ENCODE peak calls at places on chromosomes 4 and X, in six cellular contexts. One of them, this sample, is unnamed.

GRCh38 chr4:190019023-190019858 is 7.8 kb downstream of the FRG2 start:
- DNase-seq in suprapubic skin: no peak
- DNase-seq in AG09309: no peak
- DNase-seq in GM12864: no peak
- DNase-seq in body of pancreas: no peak
- DNase-seq in testis: no peak
- DNase-seq in this sample: peak; percentile 41

GRCh38 chr4:162498168-162498567 is 334.4 kb upstream of the FSTL5 start:
- DNase-seq in suprapubic skin: no peak
- DNase-seq in AG09309: no peak
- DNase-seq in GM12864: no peak
- DNase-seq in body of pancreas: peak; percentile 42
- DNase-seq in testis: no peak
- DNase-seq in this sample: no peak

GRCh38 chr4:5365071-5366008 is 314.1 kb downstream of the STK32B start:
- DNase-seq in suprapubic skin: peak; percentile 77
- DNase-seq in AG09309: peak; percentile 95
- DNase-seq in GM12864: peak; percentile 33
- DNase-seq in body of pancreas: peak; percentile 54
- DNase-seq in testis: no peak
- DNase-seq in this sample: no peak

GRCh38 chr4:24655971-24656370 is 71.6 kb upstream of the DHX15 start:
- DNase-seq in suprapubic skin: no peak
- DNase-seq in AG09309: no peak
- DNase-seq in GM12864: no peak
- DNase-seq in body of pancreas: no peak
- DNase-seq in testis: no peak
- DNase-seq in this sample: no peak

GRCh38 chr4:118417325-118417724 is 64.5 kb upstream of the PRSS12 start:
- DNase-seq in suprapubic skin: no peak
- DNase-seq in AG09309: peak; percentile 40
- DNase-seq in GM12864: no peak
- DNase-seq in body of pancreas: no peak
- DNase-seq in testis: no peak
- DNase-seq in this sample: no peak

GRCh38 chr4:39635023-39635422 is 3.6 kb downstream of the SMIM14 start:
- DNase-seq in suprapubic skin: no peak
- DNase-seq in AG09309: no peak
- DNase-seq in GM12864: no peak
- DNase-seq in body of pancreas: peak; percentile 61
- DNase-seq in testis: no peak
- DNase-seq in this sample: no peak

GRCh38 chr4:143384381-143384994 is 47.8 kb downstream of the GAB1 start:
- DNase-seq in suprapubic skin: no peak
- DNase-seq in AG09309: no peak
- DNase-seq in GM12864: no peak
- DNase-seq in body of pancreas: no peak
- DNase-seq in testis: no peak
- DNase-seq in this sample: no peak

GRCh38 chr4:86218721-86219481 is 141.0 kb downstream of the MAPK10 start:
- DNase-seq in suprapubic skin: no peak
- DNase-seq in AG09309: peak; percentile 7
- DNase-seq in GM12864: no peak
- DNase-seq in body of pancreas: no peak
- DNase-seq in testis: no peak
- DNase-seq in this sample: no peak

GRCh38 chrX:31223817-31224216 is 152.0 kb upstream of the FTHL17 start:
- DNase-seq in suprapubic skin: no peak
- DNase-seq in AG09309: peak; percentile 46
- DNase-seq in GM12864: peak; percentile 22
- DNase-seq in body of pancreas: peak; percentile 51
- DNase-seq in testis: no peak
- DNase-seq in this sample: no peak

GRCh38 chr4:60173103-60173502 is 1027.0 kb upstream of the ADGRL3 start:
- DNase-seq in suprapubic skin: no peak
- DNase-seq in AG09309: no peak
- DNase-seq in GM12864: no peak
- DNase-seq in body of pancreas: no peak
- DNase-seq in testis: no peak
- DNase-seq in this sample: no peak

GRCh38 chr4:158667651-158668198 is 4.0 kb downstream of the C4orf46 start:
- DNase-seq in suprapubic skin: no peak
- DNase-seq in AG09309: no peak
- DNase-seq in GM12864: no peak
- DNase-seq in body of pancreas: no peak
- DNase-seq in testis: no peak
- DNase-seq in this sample: peak; percentile 56

GRCh38 chr4:110486226-110486625 is 10.3 kb downstream of the ENPEP start:
- DNase-seq in suprapubic skin: no peak
- DNase-seq in AG09309: no peak
- DNase-seq in GM12864: no peak
- DNase-seq in body of pancreas: no peak
- DNase-seq in testis: no peak
- DNase-seq in this sample: no peak

GRCh38 chrX:10007604-10008003 is 40.4 kb downstream of the CLDN34 start:
- DNase-seq in suprapubic skin: no peak
- DNase-seq in AG09309: no peak
- DNase-seq in GM12864: no peak
- DNase-seq in body of pancreas: no peak
- DNase-seq in testis: no peak
- DNase-seq in this sample: no peak

GRCh38 chrX:23820235-23820782 is 37.3 kb downstream of the SAT1 start:
- DNase-seq in suprapubic skin: no peak
- DNase-seq in AG09309: no peak
- DNase-seq in GM12864: no peak
- DNase-seq in body of pancreas: no peak
- DNase-seq in testis: no peak
- DNase-seq in this sample: no peak

GRCh38 chrX:39766882-39767281 is 330.9 kb downstream of the BCOR start:
- DNase-seq in suprapubic skin: no peak
- DNase-seq in AG09309: no peak
- DNase-seq in GM12864: no peak
- DNase-seq in body of pancreas: peak; percentile 32
- DNase-seq in testis: peak; percentile 55
- DNase-seq in this sample: no peak

GRCh38 chr4:112234952-112235609 is 3.5 kb downstream of the AP1AR start:
- DNase-seq in suprapubic skin: no peak
- DNase-seq in AG09309: peak; percentile 72
- DNase-seq in GM12864: peak; percentile 44
- DNase-seq in body of pancreas: peak; percentile 71
- DNase-seq in testis: peak; percentile 83
- DNase-seq in this sample: peak; percentile 57

GRCh38 chrX:71144651-71145050 is at the start of gene NLGN3:
- DNase-seq in suprapubic skin: no peak
- DNase-seq in AG09309: no peak
- DNase-seq in GM12864: no peak
- DNase-seq in body of pancreas: no peak
- DNase-seq in testis: peak; percentile 20
- DNase-seq in this sample: no peak

GRCh38 chr4:94941706-94942105 is 184.0 kb downstream of the BMPR1B start:
- DNase-seq in suprapubic skin: no peak
- DNase-seq in AG09309: no peak
- DNase-seq in GM12864: no peak
- DNase-seq in body of pancreas: no peak
- DNase-seq in testis: no peak
- DNase-seq in this sample: no peak

GRCh38 chr4:150960818-150961217 is 54.3 kb downstream of the LRBA start:
- DNase-seq in suprapubic skin: no peak
- DNase-seq in AG09309: no peak
- DNase-seq in GM12864: no peak
- DNase-seq in body of pancreas: no peak
- DNase-seq in testis: peak; percentile 43
- DNase-seq in this sample: peak; percentile 15

GRCh38 chrX:134821901-134822300 is 163.6 kb upstream of the PLAC1 start:
- DNase-seq in suprapubic skin: no peak
- DNase-seq in AG09309: no peak
- DNase-seq in GM12864: no peak
- DNase-seq in body of pancreas: no peak
- DNase-seq in testis: peak; percentile 39
- DNase-seq in this sample: no peak

DNA sequence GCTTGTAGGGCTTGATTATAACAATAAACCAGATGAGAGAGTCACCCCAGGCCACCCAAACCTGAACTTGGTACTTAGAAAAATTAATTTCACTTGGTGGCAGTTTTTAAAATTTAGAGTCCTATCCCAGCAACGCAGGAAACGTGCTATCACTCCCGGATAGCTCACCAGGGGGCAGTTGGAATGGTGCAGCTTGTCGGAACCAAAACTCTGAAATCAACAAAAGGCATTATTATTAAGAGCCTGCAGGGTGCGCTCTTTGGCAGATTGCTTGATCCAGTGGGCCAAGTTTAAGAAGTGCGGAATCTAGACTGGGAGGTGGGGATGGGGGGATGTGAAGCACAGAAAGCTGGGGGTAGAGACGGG is 2.4 kb downstream of the FRAS1 start:
- DNase-seq in suprapubic skin: peak; percentile 66
- DNase-seq in AG09309: no peak
- DNase-seq in GM12864: no peak
- DNase-seq in body of pancreas: peak; percentile 69
- DNase-seq in testis: peak; percentile 70
- DNase-seq in this sample: peak; percentile 72
- TF ChIP-seq CTCF in suprapubic skin: peak; percentile 60
- TF ChIP-seq CTCF in AG09309: peak; percentile 23
- TF ChIP-seq CTCF in GM12864: peak; percentile 35
- TF ChIP-seq CTCF in body of pancreas: peak; percentile 86
- TF ChIP-seq CTCF in testis: peak; percentile 37
- TF ChIP-seq CTCF in this sample: peak; percentile 76

GRCh38 chr4:21184788-21185187 is 484.5 kb downstream of the PACRGL start:
- DNase-seq in suprapubic skin: no peak
- DNase-seq in AG09309: no peak
- DNase-seq in GM12864: no peak
- DNase-seq in body of pancreas: no peak
- DNase-seq in testis: no peak
- DNase-seq in this sample: no peak
- TF ChIP-seq CTCF in suprapubic skin: no peak
- TF ChIP-seq CTCF in AG09309: no peak
- TF ChIP-seq CTCF in GM12864: no peak
- TF ChIP-seq CTCF in body of pancreas: peak; percentile 16
- TF ChIP-seq CTCF in testis: no peak
- TF ChIP-seq CTCF in this sample: peak; percentile 44

GRCh38 chrX:38305971-38306370 is 21.3 kb downstream of the RPGR start:
- DNase-seq in suprapubic skin: no peak
- DNase-seq in AG09309: no peak
- DNase-seq in GM12864: no peak
- DNase-seq in body of pancreas: no peak
- DNase-seq in testis: no peak
- DNase-seq in this sample: no peak

GRCh38 chrX:38304010-38304409 is 23.3 kb downstream of the RPGR start:
- DNase-seq in suprapubic skin: no peak
- DNase-seq in AG09309: no peak
- DNase-seq in GM12864: no peak
- DNase-seq in body of pancreas: no peak
- DNase-seq in testis: no peak
- DNase-seq in this sample: peak; percentile 11
- TF ChIP-seq CTCF in suprapubic skin: no peak
- TF ChIP-seq CTCF in AG09309: peak; percentile 44
- TF ChIP-seq CTCF in GM12864: no peak
- TF ChIP-seq CTCF in body of pancreas: no peak
- TF ChIP-seq CTCF in testis: no peak
- TF ChIP-seq CTCF in this sample: peak; percentile 28

GRCh38 chrX:47209508-47210238 is 8.8 kb upstream of the CDK16 start:
- DNase-seq in suprapubic skin: no peak
- DNase-seq in AG09309: no peak
- DNase-seq in GM12864: no peak
- DNase-seq in body of pancreas: no peak
- DNase-seq in testis: no peak
- DNase-seq in this sample: no peak

GRCh38 chrX:47204970-47205369 is 11.3 kb downstream of the UBA1 start:
- DNase-seq in suprapubic skin: no peak
- DNase-seq in AG09309: no peak
- DNase-seq in GM12864: no peak
- DNase-seq in body of pancreas: no peak
- DNase-seq in testis: no peak
- DNase-seq in this sample: no peak

GRCh38 chrX:47210661-47211425 is 7.6 kb upstream of the CDK16 start:
- DNase-seq in suprapubic skin: no peak
- DNase-seq in AG09309: no peak
- DNase-seq in GM12864: no peak
- DNase-seq in body of pancreas: no peak
- DNase-seq in testis: no peak
- DNase-seq in this sample: no peak

GRCh38 chrX:47206316-47206715 is 12.2 kb upstream of the CDK16 start:
- DNase-seq in suprapubic skin: no peak
- DNase-seq in AG09309: no peak
- DNase-seq in GM12864: no peak
- DNase-seq in body of pancreas: no peak
- DNase-seq in testis: no peak
- DNase-seq in this sample: no peak

DNA sequence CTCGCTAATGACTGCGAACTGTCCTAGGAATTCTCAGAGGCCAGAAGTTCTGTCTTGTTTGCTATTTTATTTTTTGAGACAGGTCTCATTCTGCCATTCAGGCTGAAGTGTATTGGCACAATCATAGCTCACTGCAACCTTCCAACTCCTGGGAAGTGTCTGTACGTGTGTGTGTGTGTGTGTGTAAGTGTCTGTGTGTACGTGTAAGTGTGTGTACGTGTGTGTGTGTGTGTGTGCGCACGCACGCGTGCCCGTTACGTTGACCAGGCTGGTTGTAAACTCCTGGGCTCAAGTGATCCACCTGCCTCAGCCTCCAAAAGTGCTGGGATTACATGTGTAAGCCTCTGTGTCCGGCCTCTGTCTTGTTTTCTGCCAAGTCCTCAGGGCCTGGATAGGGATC is 10.4 kb upstream of the CDK16 start:
- DNase-seq in suprapubic skin: no peak
- DNase-seq in AG09309: no peak
- DNase-seq in GM12864: no peak
- DNase-seq in body of pancreas: no peak
- DNase-seq in testis: no peak
- DNase-seq in this sample: no peak
- TF ChIP-seq CTCF in suprapubic skin: no peak
- TF ChIP-seq CTCF in AG09309: no peak
- TF ChIP-seq CTCF in GM12864: no peak
- TF ChIP-seq CTCF in body of pancreas: no peak
- TF ChIP-seq CTCF in testis: no peak
- TF ChIP-seq CTCF in this sample: no peak

DNA sequence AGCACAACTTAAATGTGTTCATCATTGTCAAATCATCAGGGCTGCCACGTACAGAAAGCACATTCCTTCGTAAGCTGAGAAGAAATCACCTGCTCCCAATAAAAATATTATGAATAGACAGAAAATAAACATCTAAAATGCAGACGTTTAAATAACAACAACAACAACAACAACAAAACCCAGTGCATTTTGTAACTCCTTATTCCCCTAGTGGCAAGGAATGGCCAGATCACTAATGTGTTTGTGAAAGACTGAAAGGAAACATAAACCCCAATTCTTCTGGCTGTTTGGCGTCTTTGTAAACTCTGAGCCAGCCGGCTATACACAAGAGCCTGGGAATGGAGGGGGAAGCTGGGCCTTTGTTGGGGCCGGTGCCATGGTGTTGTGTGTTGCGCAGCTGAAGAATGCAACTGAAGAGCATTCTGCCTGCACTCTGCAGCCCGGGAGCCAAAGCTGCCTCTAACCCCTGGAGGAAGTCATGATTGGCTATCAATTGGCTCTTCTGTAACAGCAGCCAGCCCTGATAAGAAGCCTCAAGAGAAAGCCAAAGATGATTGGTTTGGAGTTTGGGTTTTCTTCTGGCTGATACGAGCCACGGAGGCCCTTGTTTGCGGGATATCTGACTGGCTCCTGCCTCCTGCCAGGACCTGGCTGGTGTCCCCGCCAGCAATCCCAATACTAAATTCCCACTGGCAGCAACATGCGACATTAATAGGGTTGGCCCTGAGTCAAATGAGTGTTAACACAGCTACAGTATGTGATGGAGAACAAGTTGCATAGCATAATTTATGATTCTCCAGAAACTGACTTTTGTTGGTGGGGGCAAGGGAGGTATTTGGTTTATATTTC is 89.7 kb upstream of the TFDP3 start:
- DNase-seq in suprapubic skin: no peak
- DNase-seq in AG09309: no peak
- DNase-seq in GM12864: no peak
- DNase-seq in body of pancreas: no peak
- DNase-seq in testis: no peak
- DNase-seq in this sample: peak; percentile 16
- TF ChIP-seq CTCF in suprapubic skin: no peak
- TF ChIP-seq CTCF in AG09309: no peak
- TF ChIP-seq CTCF in GM12864: no peak
- TF ChIP-seq CTCF in body of pancreas: no peak
- TF ChIP-seq CTCF in testis: no peak
- TF ChIP-seq CTCF in this sample: no peak

This sample was measured in endothelial cell.